ENCODE peak calls at places on chromosome 21, in seven cellular contexts. M, G, F, P, L, A and O are unnamed samples.

GRCh38 chr21:39156024-39156423 is 27.2 kb downstream of the PSMG1 start:
- DNase-seq in F (no peak), P (no peak), G (no peak), L (peak; percentile 77), M (no peak), A (no peak), O (no peak)

GRCh38 chr21:31191553-31191952 is 152.5 kb downstream of the TIAM1 start:
- DNase-seq in A (no peak), M (no peak), F (no peak), P (no peak), G (no peak), L (no peak), O (no peak)

GRCh38 chr21:34640858-34641257 is 25.9 kb upstream of the RCAN1 start:
- DNase-seq in P (no peak), F (no peak), L (peak; percentile 91), G (no peak), M (peak; percentile 1), A (no peak), O (no peak)

GRCh38 chr21:39097335-39097861 is 85.9 kb downstream of the PSMG1 start:
- DNase-seq in A (no peak), P (peak; percentile 35), L (no peak), M (no peak), G (no peak), F (no peak), O (no peak)

GRCh38 chr21:26840912-26841311 is 4.3 kb downstream of the ADAMTS1 start:
- DNase-seq in A (no peak), M (peak; percentile 13), P (peak; percentile 57), F (peak; percentile 30), G (no peak), L (peak; percentile 67), O (no peak)

GRCh38 chr21:27532081-27532480 is 565.2 kb upstream of the ADAMTS5 start:
- DNase-seq in L (peak; percentile 14), P (no peak), A (no peak), M (peak; percentile 0), G (no peak), F (no peak), O (no peak)

GRCh38 chr21:36964832-36965719 is 1.4 kb downstream of the HLCS start:
- DNase-seq in G (no peak), P (no peak), L (no peak), F (no peak), A (no peak), M (no peak), O (no peak)

GRCh38 chr21:31730687-31731111 is 1.2 kb downstream of the SCAF4 start:
- DNase-seq in F (no peak), A (no peak), M (peak; percentile 21), P (no peak), G (no peak), L (peak; percentile 23), O (peak; percentile 66)

GRCh38 chr21:27653481-27653880 is 686.6 kb upstream of the ADAMTS5 start:
- DNase-seq in G (no peak), F (no peak), A (no peak), L (no peak), P (no peak), M (no peak), O (no peak)

GRCh38 chr21:26966978-26967913 is at the start of gene ADAMTS5:
- DNase-seq in A (no peak), M (no peak), P (peak; percentile 51), G (peak; percentile 64), F (no peak), L (peak; percentile 43), O (no peak)

GRCh38 chr21:38897532-38898421 is 92.0 kb downstream of the ETS2 start:
- DNase-seq in F (no peak), L (no peak), A (no peak), G (no peak), P (no peak), M (no peak), O (no peak)

GRCh38 chr21:26194811-26195251 is 24.3 kb upstream of the APP start:
- DNase-seq in P (no peak), M (no peak), A (no peak), G (no peak), F (no peak), L (no peak), O (no peak)

GRCh38 chr21:44970766-44971671 is 31.2 kb downstream of the SLX9 start:
- DNase-seq in L (no peak), F (no peak), M (no peak), G (no peak), P (no peak), A (no peak), O (no peak)

GRCh38 chr21:44967082-44968047 is 27.5 kb downstream of the SLX9 start:
- DNase-seq in L (no peak), M (no peak), G (no peak), F (no peak), P (no peak), A (no peak), O (no peak)

GRCh38 chr21:44969965-44970755 is 30.3 kb downstream of the SLX9 start:
- DNase-seq in G (no peak), P (no peak), F (no peak), L (peak; percentile 37), M (no peak), A (no peak), O (no peak)

GRCh38 chr21:44971672-44971995 is 31.8 kb downstream of the SLX9 start:
- DNase-seq in P (no peak), F (no peak), A (no peak), L (no peak), G (no peak), M (no peak), O (no peak)

DNA sequence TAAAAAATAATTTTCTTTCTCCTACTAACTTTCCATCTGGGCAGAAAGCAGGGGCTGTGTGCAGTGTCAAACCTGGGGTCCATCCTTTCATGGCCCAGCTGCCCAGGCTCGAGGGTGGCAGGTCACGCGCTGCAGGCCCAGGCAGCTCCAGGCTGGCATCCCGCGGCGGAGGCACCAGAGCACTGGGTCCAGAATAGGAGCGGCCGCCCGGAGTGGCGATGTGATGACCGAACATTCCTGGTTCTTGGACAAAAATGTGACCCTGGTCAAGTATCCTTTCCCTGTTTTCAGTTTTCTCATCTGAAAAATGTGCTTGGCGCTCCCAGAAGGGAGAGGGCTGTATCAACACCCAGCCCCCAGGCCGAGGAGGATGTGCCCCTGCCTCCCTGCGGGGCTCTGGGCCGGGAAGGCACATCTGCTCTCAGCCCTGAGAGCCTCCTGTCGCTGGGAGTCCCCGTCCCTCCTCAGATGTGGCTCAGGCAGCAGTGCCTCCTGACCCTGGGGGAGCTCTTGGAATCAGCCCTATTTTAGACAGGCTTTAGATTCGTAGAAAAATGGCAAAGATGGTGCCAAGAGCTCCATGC is 29.3 kb downstream of the SLX9 start:
- DNase-seq in P (no peak), F (no peak), G (no peak), A (no peak), L (no peak), M (no peak), O (no peak)
- H3K4me1 ChIP-seq in P (peaks cover 71% of the 10 kb centered on the region), F (peaks cover 42% of the 10 kb centered on the region), G (peaks cover 44% of the 10 kb centered on the region), A (peaks cover 30% of the 10 kb centered on the region), L (peaks cover 36% of the 10 kb centered on the region), M (peaks cover 22% of the 10 kb centered on the region), O (peaks cover 3% of the 10 kb centered on the region)

DNA sequence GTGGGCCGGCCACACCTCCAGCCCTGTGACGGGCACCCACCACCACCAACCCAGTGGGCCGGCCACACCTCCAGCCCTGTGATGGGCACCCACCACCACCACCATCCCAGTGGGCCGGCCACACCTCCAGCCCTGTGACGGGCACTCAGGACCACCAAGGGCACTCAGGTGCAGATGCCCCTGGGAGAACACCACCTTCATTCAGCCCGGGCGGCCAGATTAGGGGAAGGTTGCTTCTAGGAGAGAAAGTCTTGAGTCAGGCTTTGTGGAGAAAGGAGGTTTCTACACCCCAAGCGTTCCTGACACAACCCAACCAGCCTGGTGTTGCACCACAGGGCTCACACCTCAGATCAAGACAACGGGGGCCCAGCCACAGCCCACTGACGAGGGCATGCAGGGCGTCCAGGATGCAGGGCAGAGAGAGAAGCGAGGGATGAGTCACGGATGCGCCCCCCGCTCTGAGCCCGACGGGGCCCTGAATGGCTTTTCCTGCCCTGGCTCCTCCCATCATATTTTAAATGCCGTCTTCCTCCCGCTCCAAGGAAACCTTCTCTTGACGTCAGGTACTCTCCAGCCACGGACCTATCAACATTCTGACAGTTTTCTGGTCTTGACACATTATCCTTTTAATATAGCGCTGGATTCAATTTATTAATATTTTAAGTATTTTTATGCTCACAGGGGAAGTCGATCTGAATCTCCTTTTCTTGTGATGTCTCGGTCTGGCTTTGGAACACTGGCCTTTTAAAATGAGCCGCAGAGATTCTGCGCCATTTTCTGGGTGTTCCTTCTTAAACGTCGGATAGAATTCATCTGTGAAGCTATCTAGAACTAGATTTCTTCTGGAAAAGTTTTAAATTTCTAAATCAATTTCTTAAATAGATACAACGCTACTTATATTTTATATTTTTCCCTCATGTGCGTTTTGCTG is 631 bp upstream of the SPATC1L start:
- DNase-seq in G (peak; percentile 93), P (peak; percentile 88), F (peak; percentile 71), A (peak; percentile 46), M (no peak), L (peak; percentile 90), O (peak; percentile 97)
- H3K27ac ChIP-seq in G (peak overlapping the region; percentile 64), P (peak overlapping the region; percentile 94), F (peak overlapping the region; percentile 78), A (peak overlapping the region; percentile 44), M (no peak overlapping the region), L (peak overlapping the region; percentile 55), O (no peak overlapping the region)

GRCh38 chr21:17785403-17785788 is 33.8 kb downstream of the C21orf91 start:
- DNase-seq in G (no peak), M (no peak), A (no peak), P (no peak), F (no peak), L (no peak), O (no peak)
- H3K4me1 ChIP-seq in G (peaks cover 9% of the 10 kb centered on the region), M (no peaks in the 10 kb centered on the region), A (peaks cover 58% of the 10 kb centered on the region), P (no peaks in the 10 kb centered on the region), F (no peaks in the 10 kb centered on the region), L (no peaks in the 10 kb centered on the region), O (no peaks in the 10 kb centered on the region)

GRCh38 chr21:42621828-42622199 is 31.6 kb upstream of the PDE9A start:
- DNase-seq in M (no peak), P (no peak), L (no peak), A (no peak), F (no peak), G (peak; percentile 8), O (no peak)
- H3K27ac ChIP-seq in M (no peak overlapping the region), P (no peak overlapping the region), L (no peak overlapping the region), A (no peak overlapping the region), F (peak overlapping the region; percentile 43), G (no peak overlapping the region), O (no peak overlapping the region)

GRCh38 chr21:33025471-33026298 is at the start of gene OLIG2:
- DNase-seq in F (no peak), M (no peak), P (no peak), G (no peak), L (no peak), A (no peak), O (peak; percentile 88)

GRCh38 chr21:33025106-33025470 is 647 bp upstream of the OLIG2 start:
- DNase-seq in P (no peak), A (no peak), M (no peak), G (no peak), F (no peak), L (no peak), O (no peak)

GRCh38 chr21:33027401-33028185 is 1.9 kb downstream of the OLIG2 start:
- DNase-seq in A (no peak), F (no peak), L (no peak), G (no peak), M (no peak), P (no peak), O (no peak)

GRCh38 chr21:33026878-33027400 is 1.2 kb downstream of the OLIG2 start:
- DNase-seq in G (no peak), L (peak; percentile 12), P (no peak), F (no peak), A (no peak), M (peak; percentile 21), O (no peak)

GRCh38 chr21:33026299-33026858 is 644 bp downstream of the OLIG2 start:
- DNase-seq in F (no peak), A (no peak), G (no peak), P (no peak), L (no peak), M (no peak), O (no peak)
- H3K4me1 ChIP-seq in F (peaks cover 78% of the 10 kb centered on the region), A (peaks cover 66% of the 10 kb centered on the region), G (peaks cover 30% of the 10 kb centered on the region), P (peaks cover 65% of the 10 kb centered on the region), L (no peaks in the 10 kb centered on the region), M (no peaks in the 10 kb centered on the region), O (peaks cover 13% of the 10 kb centered on the region)